ENCODE peak calls at places on chromosomes 7 and 10, in nine cellular contexts. Q is cardiac fibroblast; K is GM12865; W is breast epithelium; L is A673; F is CD4-positive, alpha-beta T cell; Z is cardiac muscle cell; B is glutamatergic neuron; S is H1. T is an unnamed sample.

GRCh38 chr7:48173313-48173712 is 2.1 kb downstream of the ABCA13 start:
- DNase-seq in Z (no peak), Q (no peak), B (no peak), L (no peak), K (no peak), W (no peak), F (no peak), S (no peak), T (no peak)

GRCh38 chr10:30027057-30028005 is 32.1 kb downstream of the JCAD start:
- DNase-seq in F (peak), Q (no peak), B (no peak), L (no peak), W (peak), Z (no peak), S (peak), K (peak), T (peak)

GRCh38 chr10:126216221-126216701 is 172.0 kb downstream of the ADAM12 start:
- DNase-seq in Z (no peak), K (no peak), F (no peak), W (no peak), Q (no peak), L (no peak), B (no peak), S (no peak), T (no peak)

GRCh38 chr7:1475393-1475792 is 16.1 kb upstream of the MICALL2 start:
- DNase-seq in S (no peak), L (no peak), B (no peak), K (no peak), Q (no peak), W (no peak), Z (no peak), F (no peak), T (no peak)

GRCh38 chr7:15068324-15068723 is 165.8 kb upstream of the DGKB start:
- DNase-seq in F (no peak), L (no peak), Z (no peak), S (no peak), Q (peak), W (no peak), K (no peak), B (no peak), T (no peak)

GRCh38 chr7:102424129-102424551 is 9.2 kb upstream of the ORAI2 start:
- DNase-seq in S (no peak), L (no peak), F (no peak), Z (no peak), Q (no peak), K (peak), B (peak), W (no peak), T (no peak)

GRCh38 chr10:133039107-133039822 is 48.5 kb upstream of the ADGRA1 start:
- DNase-seq in B (peak), K (no peak), W (no peak), Z (peak), L (no peak), F (no peak), Q (no peak), S (no peak), T (no peak)

GRCh38 chr7:10116511-10116910 is 857.2 kb upstream of the PHF14 start:
- DNase-seq in K (no peak), L (no peak), Z (no peak), B (no peak), Q (no peak), W (no peak), S (no peak), F (no peak), T (no peak)

GRCh38 chr7:156102267-156102666 is 290.0 kb upstream of the SHH start:
- DNase-seq in Q (no peak), F (no peak), B (no peak), Z (no peak), L (no peak), W (no peak), S (no peak), K (no peak), T (no peak)

GRCh38 chr10:89119651-89120050 is 87.5 kb downstream of the CH25H start:
- DNase-seq in Z (no peak), S (no peak), W (no peak), B (no peak), F (no peak), Q (no peak), K (no peak), L (no peak), T (no peak)

GRCh38 chr10:43594944-43595589 is 11.2 kb upstream of the ZNF485 start:
- DNase-seq in B (no peak), L (no peak), Z (no peak), W (no peak), F (no peak), K (peak), S (no peak), Q (peak), T (no peak)

GRCh38 chr7:135499818-135500217 is 10.1 kb downstream of the CNOT4 start:
- DNase-seq in W (no peak), K (no peak), Q (peak), L (no peak), S (no peak), Z (no peak), F (no peak), B (no peak), T (peak)

GRCh38 chr7:98949336-98950044 is 71.2 kb downstream of the TRRAP start:
- DNase-seq in B (no peak), L (no peak), K (no peak), S (no peak), F (no peak), Q (no peak), W (no peak), Z (no peak), T (no peak)

GRCh38 chr7:70647801-70648491 is 484.0 kb upstream of the GALNT17 start:
- DNase-seq in W (no peak), L (no peak), S (no peak), K (peak), Z (no peak), Q (no peak), B (no peak), F (peak), T (no peak)

GRCh38 chr7:80584778-80585177 is 53.7 kb upstream of the CD36 start:
- DNase-seq in Q (peak), B (no peak), F (no peak), S (no peak), L (no peak), W (no peak), K (no peak), Z (peak), T (peak)

GRCh38 chr10:30747633-30748032 is 118.1 kb upstream of the LYZL2 start:
- DNase-seq in Z (no peak), S (no peak), K (peak), L (no peak), W (no peak), F (no peak), B (no peak), Q (peak), T (peak)

GRCh38 chr10:88990528-88991160 is at the start of gene FAS:
- DNase-seq in W (peak), L (peak), K (peak), Z (peak), S (peak), B (peak), Q (peak), F (peak), T (peak)

GRCh38 chr7:35909870-35910357 is 109.1 kb downstream of the SEPTIN7 start:
- DNase-seq in Z (no peak), L (no peak), F (no peak), S (no peak), W (no peak), K (no peak), B (no peak), Q (no peak), T (no peak)

GRCh38 chr10:101887762-101888161 is 44.2 kb upstream of the KCNIP2 start:
- DNase-seq in W (no peak), Q (no peak), F (no peak), B (no peak), K (no peak), L (no peak), S (no peak), Z (no peak), T (no peak)

GRCh38 chr7:36281945-36282727 is 107.5 kb upstream of the ANLN start:
- DNase-seq in Z (no peak), K (no peak), L (no peak), W (no peak), Q (no peak), S (no peak), F (no peak), B (no peak), T (no peak)

GRCh38 chr10:13054844-13055243 is 45.1 kb upstream of the OPTN start:
- DNase-seq in Z (no peak), L (no peak), F (no peak), B (no peak), S (no peak), Q (no peak), W (no peak), K (no peak), T (no peak)

GRCh38 chr7:132666076-132666775 is 90.0 kb upstream of the PLXNA4 start:
- DNase-seq in Z (no peak), Q (peak), L (no peak), K (no peak), W (no peak), B (no peak), S (no peak), F (no peak), T (no peak)

GRCh38 chr10:101736666-101737065 is 39.2 kb downstream of the FGF8 start:
- DNase-seq in Q (no peak), B (no peak), K (no peak), S (no peak), L (no peak), Z (no peak), W (no peak), F (no peak), T (no peak)

GRCh38 chr7:13794581-13794980 is 194.9 kb downstream of the ETV1 start:
- DNase-seq in Q (no peak), B (no peak), W (no peak), S (no peak), F (no peak), Z (no peak), L (no peak), K (no peak), T (no peak)

GRCh38 chr10:98817396-98817795 is 370.7 kb upstream of the HPS1 start:
- DNase-seq in Q (no peak), S (no peak), W (no peak), F (no peak), K (no peak), L (no peak), Z (no peak), B (no peak), T (no peak)

GRCh38 chr10:82148764-82149163 is 273.8 kb downstream of the NRG3 start:
- DNase-seq in L (no peak), Q (no peak), W (no peak), K (no peak), F (no peak), Z (no peak), B (no peak), S (no peak), T (peak)

GRCh38 chr10:87504307-87504666 is 406 bp upstream of the MINPP1 start:
- DNase-seq in B (no peak), Q (no peak), F (no peak), S (no peak), K (no peak), L (no peak), W (no peak), Z (no peak), T (no peak)

GRCh38 chr10:122333037-122333436 is 41.5 kb upstream of the PLEKHA1 start:
- DNase-seq in Z (no peak), K (peak), S (no peak), B (no peak), L (no peak), Q (no peak), F (no peak), W (no peak), T (no peak)

GRCh38 chr7:130891254-130892094 is 157.5 kb upstream of the KLF14 start:
- DNase-seq in S (no peak), W (no peak), Q (peak), L (peak), B (no peak), Z (no peak), F (no peak), K (no peak), T (peak)

GRCh38 chr10:132448248-132448731 is 51.3 kb downstream of the PWWP2B start:
- DNase-seq in S (no peak), W (no peak), L (peak), Q (peak), K (peak), F (no peak), B (peak), Z (no peak), T (peak)

GRCh38 chr7:45872116-45873034 is 507 bp downstream of the CCDC201 start:
- DNase-seq in L (peak), B (peak), Z (peak), W (no peak), K (peak), Q (peak), S (peak), F (no peak), T (peak)
- TF ChIP-seq CTCF in L (peak), B (peak), Z (peak), W (no peak), K (peak), Q (peak), S (peak), F (no peak), T (peak)

DNA sequence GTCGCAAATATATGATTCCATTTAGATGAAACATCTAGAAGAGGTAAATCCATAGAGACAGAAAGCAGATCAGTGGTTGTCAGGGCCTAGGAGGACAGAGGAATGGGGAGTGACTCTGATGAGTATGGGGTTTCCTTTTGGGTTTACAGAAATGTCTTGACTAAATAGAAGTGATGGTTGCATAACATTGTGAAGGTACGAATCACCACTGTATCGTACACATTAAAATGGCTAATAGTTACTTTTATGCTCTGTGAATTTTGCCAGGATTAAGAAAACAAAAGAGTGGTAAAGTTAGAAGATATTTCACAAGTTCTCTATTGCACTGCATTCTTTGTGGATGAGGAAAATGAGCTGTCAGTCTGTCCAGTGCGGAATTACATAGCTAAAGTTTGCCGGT is 407.4 kb downstream of the KCNMA1 start:
- DNase-seq in B (no peak), F (no peak), L (no peak), K (no peak), Q (peak), W (no peak), Z (no peak), S (no peak), T (peak)
- TF ChIP-seq CTCF in B (no peak), F (no peak), L (no peak), K (no peak), Q (no peak), W (no peak), Z (no peak), S (no peak), T (no peak)

DNA sequence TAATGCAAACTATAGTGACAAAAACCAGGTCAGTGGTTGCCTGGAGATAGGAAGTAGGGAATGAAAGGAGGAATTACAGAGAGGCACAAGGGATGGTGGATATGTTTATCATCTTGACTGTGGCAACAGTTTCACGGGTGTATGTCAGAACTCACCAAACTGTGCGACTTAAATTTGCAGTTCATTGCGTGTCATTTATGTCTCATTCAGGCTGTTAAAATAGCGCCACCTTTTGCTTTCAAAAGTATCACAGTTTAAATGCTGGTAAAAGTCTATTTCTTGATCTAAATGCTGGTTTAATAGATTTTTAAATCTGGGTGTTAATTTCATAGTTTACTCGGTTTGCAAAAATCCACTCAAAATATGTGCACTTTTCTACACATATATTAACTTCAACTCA is 51.0 kb downstream of the PTTG1IP2 start:
- DNase-seq in Q (peak), F (no peak), K (no peak), W (no peak), L (peak), B (no peak), Z (peak), S (no peak), T (peak)
- TF ChIP-seq CTCF in Q (peak), F (no peak), K (peak), W (no peak), L (peak), B (peak), Z (peak), S (no peak), T (peak)

DNA sequence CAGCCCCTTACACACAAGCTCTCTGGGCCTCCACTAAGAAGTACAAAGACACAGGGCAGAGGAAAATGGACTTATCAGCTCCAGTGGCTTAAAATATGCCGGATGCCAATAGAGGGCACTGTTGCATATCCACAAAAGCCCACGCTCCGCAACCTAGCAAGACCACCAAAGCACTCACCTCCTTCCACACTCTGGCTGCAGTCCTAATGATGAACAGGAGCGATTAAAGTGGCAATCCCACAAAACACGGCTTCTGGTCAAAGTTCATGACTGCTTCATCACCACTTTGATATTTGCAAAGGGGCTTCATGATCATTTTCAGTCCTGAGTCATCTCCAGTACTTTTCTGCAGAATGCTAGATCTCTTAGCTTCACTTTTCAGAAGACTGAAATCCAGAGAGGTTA is 158.3 kb upstream of the ITGB1 start:
- DNase-seq in S (peak), Q (peak), W (no peak), F (no peak), B (peak), Z (peak), L (peak), K (peak), T (peak)
- TF ChIP-seq CTCF in S (peak), Q (peak), W (no peak), F (peak), B (peak), Z (peak), L (peak), K (peak), T (peak)

GRCh38 chr7:52917982-52918578 is 117.4 kb upstream of the POM121L12 start:
- DNase-seq in K (no peak), L (no peak), Q (no peak), S (no peak), W (no peak), Z (no peak), B (peak), F (no peak), T (peak)
- TF ChIP-seq CTCF in K (peak), L (peak), Q (no peak), S (peak), W (no peak), Z (no peak), B (peak), F (no peak), T (peak)

GRCh38 chr7:146926833-146927232 is 810.2 kb downstream of the CNTNAP2 start:
- DNase-seq in K (no peak), W (no peak), Z (no peak), F (no peak), L (no peak), Q (no peak), S (no peak), B (no peak), T (no peak)
- TF ChIP-seq CTCF in K (no peak), W (no peak), Z (no peak), F (no peak), L (no peak), Q (no peak), S (no peak), B (no peak), T (no peak)

DNA sequence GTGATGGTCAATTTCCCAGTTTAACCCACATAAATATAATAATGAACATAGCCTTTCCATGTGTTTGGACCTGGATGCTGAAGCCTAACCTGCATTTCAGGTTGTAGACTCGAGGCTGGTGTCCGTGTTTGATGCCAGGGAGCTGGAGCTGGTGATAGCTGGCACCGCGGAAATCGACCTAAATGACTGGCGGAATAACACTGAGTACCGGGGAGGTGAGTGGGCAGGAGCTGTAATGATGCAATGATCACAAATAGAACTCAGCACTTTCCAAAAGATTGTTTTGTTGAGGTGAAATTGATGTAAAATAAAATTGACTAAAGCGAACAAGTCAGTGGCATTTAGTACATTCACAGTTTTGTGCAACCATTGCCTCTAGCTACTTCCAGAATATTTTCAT is 30.8 kb upstream of the STK17A start:
- DNase-seq in Q (no peak), K (no peak), L (no peak), S (no peak), Z (no peak), W (no peak), F (no peak), B (no peak), T (no peak)
- TF ChIP-seq CTCF in Q (no peak), K (no peak), L (no peak), S (no peak), Z (no peak), W (no peak), F (no peak), B (no peak), T (no peak)

DNA sequence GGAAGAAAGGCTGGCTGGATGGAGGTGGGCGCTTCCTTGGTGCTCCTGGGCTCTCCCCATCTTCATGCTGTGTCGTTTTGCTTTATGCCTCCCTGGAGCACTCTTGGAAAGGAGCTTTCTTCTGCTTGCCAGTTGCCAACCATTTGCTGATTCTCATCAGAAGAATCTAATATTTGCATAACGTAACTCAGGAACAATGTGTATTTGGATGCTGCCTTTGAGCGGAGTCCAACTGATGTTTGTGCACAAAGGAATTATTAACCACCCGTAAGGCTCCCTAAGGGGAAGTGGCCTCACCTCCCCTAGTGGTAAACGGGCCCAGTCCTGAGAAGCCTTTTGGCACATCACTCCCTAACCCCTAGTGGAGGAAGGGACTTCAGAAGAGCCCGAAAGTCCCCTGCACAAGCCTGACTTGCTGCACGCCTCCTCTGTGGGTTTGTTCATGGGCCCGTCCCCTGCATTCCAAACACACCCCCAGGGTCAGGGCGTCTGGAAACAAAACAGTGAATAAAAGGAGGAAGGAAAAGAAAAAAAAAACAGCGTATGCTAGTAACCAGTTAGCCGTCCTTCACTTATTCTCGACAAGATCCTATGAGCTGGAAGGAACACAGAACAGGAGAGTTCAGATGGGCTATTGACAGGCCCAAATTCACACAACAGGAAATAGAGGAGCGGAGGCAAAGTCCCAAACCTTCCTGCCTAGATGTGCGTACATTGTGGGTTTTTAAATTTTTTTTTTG is 602.2 kb downstream of the LRMDA start:
- DNase-seq in K (peak), Q (peak), F (no peak), W (no peak), Z (no peak), L (no peak), S (no peak), B (no peak), T (no peak)
- TF ChIP-seq CTCF in K (no peak), Q (no peak), F (no peak), W (no peak), Z (no peak), L (no peak), S (no peak), B (no peak), T (no peak)

T was measured in MCF 10A.